ENCODE peak calls at places on chromosome 22, in ten cellular contexts. One of them, this sample, is unnamed.

GRCh38 chr22:24486501-24486921 is 8.6 kb upstream of the UPB1 start:
- DNase-seq in SK-N-SH: no peak
- DNase-seq in stomach: no peak
- DNase-seq in transverse colon: no peak
- DNase-seq in sigmoid colon: no peak
- DNase-seq in H1: no peak
- DNase-seq in prostate gland: no peak
- DNase-seq in suprapubic skin: no peak
- DNase-seq in GM23338: no peak
- DNase-seq in esophagus muscularis mucosa: no peak
- DNase-seq in this sample: no peak

GRCh38 chr22:30867746-30868662 is 100.6 kb downstream of the MORC2 start:
- DNase-seq in SK-N-SH: peak; percentile 45
- DNase-seq in stomach: no peak
- DNase-seq in transverse colon: peak; percentile 3
- DNase-seq in sigmoid colon: peak; percentile 33
- DNase-seq in H1: no peak
- DNase-seq in prostate gland: no peak
- DNase-seq in suprapubic skin: peak; percentile 65
- DNase-seq in GM23338: no peak
- DNase-seq in esophagus muscularis mucosa: no peak
- DNase-seq in this sample: peak; percentile 28

GRCh38 chr22:35914665-35915476 is 113.8 kb downstream of the RBFOX2 start:
- DNase-seq in SK-N-SH: peak; percentile 62
- DNase-seq in stomach: peak; percentile 58
- DNase-seq in transverse colon: peak; percentile 68
- DNase-seq in sigmoid colon: peak; percentile 83
- DNase-seq in H1: peak; percentile 51
- DNase-seq in prostate gland: peak; percentile 86
- DNase-seq in suprapubic skin: no peak
- DNase-seq in GM23338: peak; percentile 97
- DNase-seq in esophagus muscularis mucosa: no peak
- DNase-seq in this sample: peak; percentile 61

GRCh38 chr22:32202539-32203180 is 2.2 kb downstream of the RFPL2 start:
- DNase-seq in SK-N-SH: peak; percentile 78
- DNase-seq in stomach: peak; percentile 52
- DNase-seq in transverse colon: peak; percentile 71
- DNase-seq in sigmoid colon: no peak
- DNase-seq in H1: peak; percentile 59
- DNase-seq in prostate gland: peak; percentile 53
- DNase-seq in suprapubic skin: no peak
- DNase-seq in GM23338: peak; percentile 84
- DNase-seq in esophagus muscularis mucosa: peak; percentile 82
- DNase-seq in this sample: no peak

GRCh38 chr22:19175026-19175601 is 3.4 kb downstream of the SLC25A1 start:
- DNase-seq in SK-N-SH: no peak
- DNase-seq in stomach: no peak
- DNase-seq in transverse colon: no peak
- DNase-seq in sigmoid colon: no peak
- DNase-seq in H1: no peak
- DNase-seq in prostate gland: no peak
- DNase-seq in suprapubic skin: no peak
- DNase-seq in GM23338: no peak
- DNase-seq in esophagus muscularis mucosa: no peak
- DNase-seq in this sample: no peak

GRCh38 chr22:38927033-38927789 is 30.2 kb upstream of the APOBEC3A start:
- DNase-seq in SK-N-SH: peak; percentile 79
- DNase-seq in stomach: peak; percentile 85
- DNase-seq in transverse colon: peak; percentile 88
- DNase-seq in sigmoid colon: peak; percentile 89
- DNase-seq in H1: peak; percentile 86
- DNase-seq in prostate gland: peak; percentile 62
- DNase-seq in suprapubic skin: no peak
- DNase-seq in GM23338: peak; percentile 91
- DNase-seq in esophagus muscularis mucosa: no peak
- DNase-seq in this sample: peak; percentile 50

GRCh38 chr22:47392054-47392347 is 629.6 kb downstream of the TBC1D22A start:
- DNase-seq in SK-N-SH: no peak
- DNase-seq in stomach: no peak
- DNase-seq in transverse colon: no peak
- DNase-seq in sigmoid colon: no peak
- DNase-seq in H1: no peak
- DNase-seq in prostate gland: no peak
- DNase-seq in suprapubic skin: no peak
- DNase-seq in GM23338: no peak
- DNase-seq in esophagus muscularis mucosa: no peak
- DNase-seq in this sample: no peak

GRCh38 chr22:36252754-36253522 is at the start of gene APOL1:
- DNase-seq in SK-N-SH: no peak
- DNase-seq in stomach: peak; percentile 63
- DNase-seq in transverse colon: peak; percentile 71
- DNase-seq in sigmoid colon: peak; percentile 85
- DNase-seq in H1: no peak
- DNase-seq in prostate gland: peak; percentile 65
- DNase-seq in suprapubic skin: no peak
- DNase-seq in GM23338: no peak
- DNase-seq in esophagus muscularis mucosa: no peak
- DNase-seq in this sample: no peak

GRCh38 chr22:38925571-38926041 is 31.8 kb upstream of the APOBEC3A start:
- DNase-seq in SK-N-SH: no peak
- DNase-seq in stomach: no peak
- DNase-seq in transverse colon: no peak
- DNase-seq in sigmoid colon: no peak
- DNase-seq in H1: no peak
- DNase-seq in prostate gland: no peak
- DNase-seq in suprapubic skin: no peak
- DNase-seq in GM23338: no peak
- DNase-seq in esophagus muscularis mucosa: no peak
- DNase-seq in this sample: no peak

GRCh38 chr22:26937213-26937612 is 279.8 kb downstream of the MIAT start:
- DNase-seq in SK-N-SH: no peak
- DNase-seq in stomach: no peak
- DNase-seq in transverse colon: no peak
- DNase-seq in sigmoid colon: no peak
- DNase-seq in H1: no peak
- DNase-seq in prostate gland: no peak
- DNase-seq in suprapubic skin: no peak
- DNase-seq in GM23338: no peak
- DNase-seq in esophagus muscularis mucosa: no peak
- DNase-seq in this sample: no peak

GRCh38 chr22:31344369-31345330 is 1.5 kb downstream of the PATZ1 start:
- DNase-seq in SK-N-SH: peak; percentile 39
- DNase-seq in stomach: peak; percentile 63
- DNase-seq in transverse colon: peak; percentile 64
- DNase-seq in sigmoid colon: peak; percentile 82
- DNase-seq in H1: peak; percentile 54
- DNase-seq in prostate gland: peak; percentile 65
- DNase-seq in suprapubic skin: no peak
- DNase-seq in GM23338: peak; percentile 25
- DNase-seq in esophagus muscularis mucosa: no peak
- DNase-seq in this sample: peak; percentile 55

GRCh38 chr22:35638408-35638807 is 9.8 kb upstream of the APOL6 start:
- DNase-seq in SK-N-SH: peak; percentile 89
- DNase-seq in stomach: no peak
- DNase-seq in transverse colon: peak; percentile 71
- DNase-seq in sigmoid colon: peak; percentile 97
- DNase-seq in H1: no peak
- DNase-seq in prostate gland: no peak
- DNase-seq in suprapubic skin: peak; percentile 95
- DNase-seq in GM23338: no peak
- DNase-seq in esophagus muscularis mucosa: peak; percentile 95
- DNase-seq in this sample: peak; percentile 71

GRCh38 chr22:35997438-35997837 is 31.2 kb downstream of the RBFOX2 start:
- DNase-seq in SK-N-SH: no peak
- DNase-seq in stomach: no peak
- DNase-seq in transverse colon: no peak
- DNase-seq in sigmoid colon: no peak
- DNase-seq in H1: no peak
- DNase-seq in prostate gland: no peak
- DNase-seq in suprapubic skin: no peak
- DNase-seq in GM23338: no peak
- DNase-seq in esophagus muscularis mucosa: no peak
- DNase-seq in this sample: no peak

GRCh38 chr22:42313204-42313603 is 42.8 kb upstream of the TCF20 start:
- DNase-seq in SK-N-SH: no peak
- DNase-seq in stomach: no peak
- DNase-seq in transverse colon: no peak
- DNase-seq in sigmoid colon: no peak
- DNase-seq in H1: no peak
- DNase-seq in prostate gland: no peak
- DNase-seq in suprapubic skin: no peak
- DNase-seq in GM23338: peak; percentile 48
- DNase-seq in esophagus muscularis mucosa: no peak
- DNase-seq in this sample: no peak
- H3K4me1 ChIP-seq in SK-N-SH: no peaks in the 10 kb centered on the region
- H3K4me1 ChIP-seq in stomach: peaks cover 48% of the 10 kb centered on the region
- H3K4me1 ChIP-seq in transverse colon: peaks cover 40% of the 10 kb centered on the region
- H3K4me1 ChIP-seq in sigmoid colon: peaks cover 41% of the 10 kb centered on the region
- H3K4me1 ChIP-seq in H1: no peaks in the 10 kb centered on the region
- H3K4me1 ChIP-seq in prostate gland: peaks cover 8% of the 10 kb centered on the region
- H3K4me1 ChIP-seq in suprapubic skin: peaks cover 38% of the 10 kb centered on the region
- H3K4me1 ChIP-seq in GM23338: no peaks in the 10 kb centered on the region
- H3K4me1 ChIP-seq in esophagus muscularis mucosa: peaks cover 26% of the 10 kb centered on the region
- H3K4me1 ChIP-seq in this sample: peaks cover 13% of the 10 kb centered on the region

GRCh38 chr22:49078076-49078710 is 749.5 kb downstream of the BRD1 start:
- DNase-seq in SK-N-SH: no peak
- DNase-seq in stomach: no peak
- DNase-seq in transverse colon: no peak
- DNase-seq in sigmoid colon: peak; percentile 60
- DNase-seq in H1: no peak
- DNase-seq in prostate gland: no peak
- DNase-seq in suprapubic skin: no peak
- DNase-seq in GM23338: no peak
- DNase-seq in esophagus muscularis mucosa: no peak
- DNase-seq in this sample: no peak
- TF ChIP-seq POLR2AphosphoS5 in SK-N-SH: no peak
- TF ChIP-seq POLR2AphosphoS5 in stomach: no peak
- TF ChIP-seq POLR2AphosphoS5 in transverse colon: no peak
- TF ChIP-seq POLR2AphosphoS5 in sigmoid colon: no peak
- TF ChIP-seq POLR2AphosphoS5 in H1: no peak
- TF ChIP-seq POLR2AphosphoS5 in prostate gland: no peak
- TF ChIP-seq POLR2AphosphoS5 in suprapubic skin: no peak
- TF ChIP-seq POLR2AphosphoS5 in GM23338: no peak
- TF ChIP-seq POLR2AphosphoS5 in esophagus muscularis mucosa: no peak
- TF ChIP-seq POLR2AphosphoS5 in this sample: no peak

DNA sequence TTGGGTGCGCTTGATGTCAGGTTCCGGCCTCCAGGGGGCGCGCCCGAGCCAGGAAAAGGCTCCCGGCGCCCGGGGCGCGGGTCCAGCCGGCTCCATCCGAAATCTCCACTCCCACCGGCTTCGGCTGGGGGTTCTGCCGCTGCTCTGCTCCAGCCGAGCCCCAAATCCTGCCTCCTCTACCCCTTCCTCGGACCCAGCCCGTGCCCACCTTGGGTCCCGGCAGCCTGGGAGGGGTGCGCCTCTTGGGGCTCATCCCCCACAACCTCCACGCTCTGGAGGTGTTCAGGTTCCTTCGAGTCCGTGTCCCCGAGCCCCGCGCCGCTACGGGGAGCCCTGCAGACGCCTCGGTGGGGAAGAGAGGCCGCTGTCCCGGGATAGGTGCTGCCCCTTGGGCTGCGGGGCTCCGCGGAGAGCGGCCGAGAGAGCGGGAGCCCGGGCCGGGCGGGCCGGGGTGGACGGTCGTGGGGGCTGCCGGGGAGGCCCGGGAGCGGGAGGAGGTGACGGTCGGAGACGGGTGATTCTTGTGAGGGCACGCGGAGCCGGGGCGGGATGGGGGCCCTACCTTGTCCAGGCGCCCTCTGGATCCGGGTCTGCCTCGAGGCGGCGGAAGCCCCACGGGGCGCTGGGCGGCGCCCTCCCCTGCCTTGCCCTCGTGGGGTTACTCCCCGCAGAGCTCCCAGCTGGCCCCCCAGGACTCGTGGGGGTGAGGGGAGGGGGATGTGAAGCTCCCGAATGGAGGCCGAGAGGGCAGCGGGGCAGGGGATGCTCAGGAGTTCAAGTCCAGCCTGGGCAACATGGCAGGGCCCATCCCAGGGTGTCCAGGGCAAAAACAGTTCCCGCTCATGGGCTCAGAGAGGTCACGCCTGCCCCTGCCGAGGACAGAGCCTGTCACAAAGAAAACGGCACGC is 13.2 kb upstream of the CYB5R3 start:
- DNase-seq in SK-N-SH: peak; percentile 88
- DNase-seq in stomach: peak; percentile 90
- DNase-seq in transverse colon: peak; percentile 87
- DNase-seq in sigmoid colon: peak; percentile 86
- DNase-seq in H1: peak; percentile 94
- DNase-seq in prostate gland: peak; percentile 79
- DNase-seq in suprapubic skin: peak; percentile 90
- DNase-seq in GM23338: peak; percentile 91
- DNase-seq in esophagus muscularis mucosa: no peak
- DNase-seq in this sample: peak; percentile 64
- TF ChIP-seq CTCF in SK-N-SH: peak; percentile 69
- TF ChIP-seq CTCF in stomach: no peak
- TF ChIP-seq CTCF in transverse colon: peak; percentile 82
- TF ChIP-seq CTCF in sigmoid colon: peak; percentile 65
- TF ChIP-seq CTCF in H1: peak; percentile 72
- TF ChIP-seq CTCF in prostate gland: peak; percentile 91
- TF ChIP-seq CTCF in suprapubic skin: peak; percentile 69
- TF ChIP-seq CTCF in GM23338: peak; percentile 80
- TF ChIP-seq CTCF in esophagus muscularis mucosa: peak; percentile 81
- TF ChIP-seq CTCF in this sample: peak; percentile 92

GRCh38 chr22:42931421-42932196 is 74.5 kb upstream of the ARFGAP3 start:
- DNase-seq in SK-N-SH: no peak
- DNase-seq in stomach: no peak
- DNase-seq in transverse colon: no peak
- DNase-seq in sigmoid colon: no peak
- DNase-seq in H1: no peak
- DNase-seq in prostate gland: no peak
- DNase-seq in suprapubic skin: no peak
- DNase-seq in GM23338: no peak
- DNase-seq in esophagus muscularis mucosa: no peak
- DNase-seq in this sample: no peak

GRCh38 chr22:42927966-42928365 is 70.9 kb upstream of the ARFGAP3 start:
- DNase-seq in SK-N-SH: no peak
- DNase-seq in stomach: no peak
- DNase-seq in transverse colon: no peak
- DNase-seq in sigmoid colon: no peak
- DNase-seq in H1: no peak
- DNase-seq in prostate gland: no peak
- DNase-seq in suprapubic skin: no peak
- DNase-seq in GM23338: no peak
- DNase-seq in esophagus muscularis mucosa: no peak
- DNase-seq in this sample: no peak

GRCh38 chr22:42928969-42929837 is 72.1 kb upstream of the ARFGAP3 start:
- DNase-seq in SK-N-SH: no peak
- DNase-seq in stomach: no peak
- DNase-seq in transverse colon: no peak
- DNase-seq in sigmoid colon: no peak
- DNase-seq in H1: no peak
- DNase-seq in prostate gland: no peak
- DNase-seq in suprapubic skin: no peak
- DNase-seq in GM23338: no peak
- DNase-seq in esophagus muscularis mucosa: no peak
- DNase-seq in this sample: no peak

GRCh38 chr22:42930810-42931420 is 73.8 kb upstream of the ARFGAP3 start:
- DNase-seq in SK-N-SH: no peak
- DNase-seq in stomach: no peak
- DNase-seq in transverse colon: no peak
- DNase-seq in sigmoid colon: no peak
- DNase-seq in H1: no peak
- DNase-seq in prostate gland: no peak
- DNase-seq in suprapubic skin: no peak
- DNase-seq in GM23338: no peak
- DNase-seq in esophagus muscularis mucosa: no peak
- DNase-seq in this sample: no peak

GRCh38 chr22:42929838-42930155 is 72.7 kb upstream of the ARFGAP3 start:
- DNase-seq in SK-N-SH: no peak
- DNase-seq in stomach: no peak
- DNase-seq in transverse colon: no peak
- DNase-seq in sigmoid colon: no peak
- DNase-seq in H1: no peak
- DNase-seq in prostate gland: no peak
- DNase-seq in suprapubic skin: no peak
- DNase-seq in GM23338: no peak
- DNase-seq in esophagus muscularis mucosa: no peak
- DNase-seq in this sample: no peak
- H3K4me1 ChIP-seq in SK-N-SH: peaks cover 21% of the 10 kb centered on the region
- H3K4me1 ChIP-seq in stomach: peaks cover 96% of the 10 kb centered on the region
- H3K4me1 ChIP-seq in transverse colon: peaks cover 71% of the 10 kb centered on the region
- H3K4me1 ChIP-seq in sigmoid colon: peaks cover 96% of the 10 kb centered on the region
- H3K4me1 ChIP-seq in H1: no peaks in the 10 kb centered on the region
- H3K4me1 ChIP-seq in prostate gland: peaks cover 54% of the 10 kb centered on the region
- H3K4me1 ChIP-seq in suprapubic skin: peaks cover 85% of the 10 kb centered on the region
- H3K4me1 ChIP-seq in GM23338: peaks cover 3% of the 10 kb centered on the region
- H3K4me1 ChIP-seq in esophagus muscularis mucosa: peaks cover 99% of the 10 kb centered on the region
- H3K4me1 ChIP-seq in this sample: peaks cover 40% of the 10 kb centered on the region

This sample was measured in breast epithelium.